ENCODE peak calls at places on chromosome 7, in seven cellular contexts. One of them, this sample, is unnamed.

GRCh38 chr7:156895024-156895780 is 2.2 kb upstream of the LMBR1 start:
- DNase-seq in H9: no peak
- DNase-seq in trophoblast cell: no peak
- DNase-seq in neuronal stem cell: no peak
- DNase-seq in mesenchymal stem cell: no peak
- DNase-seq in IMR-90: no peak
- DNase-seq in H1: no peak
- DNase-seq in this sample: no peak

GRCh38 chr7:33979807-33980355 is 74.5 kb downstream of the BMPER start:
- DNase-seq in H9: no peak
- DNase-seq in trophoblast cell: peak; percentile 98
- DNase-seq in H1: no peak
- DNase-seq in neuronal stem cell: no peak
- DNase-seq in mesenchymal stem cell: peak; percentile 90
- DNase-seq in IMR-90: peak; percentile 99
- DNase-seq in this sample: peak; percentile 90

GRCh38 chr7:44309271-44310091 is 15.9 kb downstream of the CAMK2B start:
- DNase-seq in neuronal stem cell: peak; percentile 47
- DNase-seq in H1: no peak
- DNase-seq in H9: peak; percentile 71
- DNase-seq in IMR-90: peak; percentile 32
- DNase-seq in trophoblast cell: peak; percentile 53
- DNase-seq in mesenchymal stem cell: peak; percentile 59
- DNase-seq in this sample: peak; percentile 57

GRCh38 chr7:108592633-108593277 is 23.1 kb downstream of the DNAJB9 start:
- DNase-seq in H9: no peak
- DNase-seq in neuronal stem cell: no peak
- DNase-seq in IMR-90: no peak
- DNase-seq in H1: no peak
- DNase-seq in trophoblast cell: peak; percentile 9
- DNase-seq in mesenchymal stem cell: no peak
- DNase-seq in this sample: no peak

GRCh38 chr7:46855851-46856250 is 726.1 kb downstream of the TNS3 start:
- DNase-seq in mesenchymal stem cell: no peak
- DNase-seq in neuronal stem cell: no peak
- DNase-seq in IMR-90: no peak
- DNase-seq in H9: no peak
- DNase-seq in H1: no peak
- DNase-seq in trophoblast cell: peak; percentile 86
- DNase-seq in this sample: no peak

GRCh38 chr7:79452495-79453265 is 787 bp downstream of the MAGI2 start:
- DNase-seq in H1: no peak
- DNase-seq in mesenchymal stem cell: peak; percentile 60
- DNase-seq in H9: peak; percentile 36
- DNase-seq in trophoblast cell: peak; percentile 17
- DNase-seq in IMR-90: peak; percentile 26
- DNase-seq in neuronal stem cell: peak; percentile 35
- DNase-seq in this sample: peak; percentile 37

GRCh38 chr7:130995252-130996081 is 261.5 kb upstream of the KLF14 start:
- DNase-seq in IMR-90: no peak
- DNase-seq in H9: no peak
- DNase-seq in H1: no peak
- DNase-seq in mesenchymal stem cell: no peak
- DNase-seq in neuronal stem cell: no peak
- DNase-seq in trophoblast cell: no peak
- DNase-seq in this sample: no peak

GRCh38 chr7:23530355-23530754 is 1.4 kb downstream of the TRA2A start:
- DNase-seq in neuronal stem cell: no peak
- DNase-seq in trophoblast cell: peak; percentile 46
- DNase-seq in IMR-90: peak; percentile 31
- DNase-seq in H1: no peak
- DNase-seq in H9: no peak
- DNase-seq in mesenchymal stem cell: peak; percentile 66
- DNase-seq in this sample: peak; percentile 83

GRCh38 chr7:98217623-98218582 is 6.7 kb downstream of the BHLHA15 start:
- DNase-seq in IMR-90: no peak
- DNase-seq in H9: no peak
- DNase-seq in H1: no peak
- DNase-seq in mesenchymal stem cell: no peak
- DNase-seq in neuronal stem cell: no peak
- DNase-seq in trophoblast cell: no peak
- DNase-seq in this sample: no peak

GRCh38 chr7:50149364-50149763 is 56.3 kb upstream of the ZPBP start:
- DNase-seq in H1: no peak
- DNase-seq in H9: no peak
- DNase-seq in neuronal stem cell: no peak
- DNase-seq in IMR-90: no peak
- DNase-seq in mesenchymal stem cell: no peak
- DNase-seq in trophoblast cell: no peak
- DNase-seq in this sample: no peak

GRCh38 chr7:47942132-47942531 is 6.1 kb downstream of the PKD1L1 start:
- DNase-seq in H1: no peak
- DNase-seq in trophoblast cell: peak; percentile 15
- DNase-seq in mesenchymal stem cell: peak; percentile 20
- DNase-seq in H9: no peak
- DNase-seq in neuronal stem cell: no peak
- DNase-seq in IMR-90: no peak
- DNase-seq in this sample: no peak

GRCh38 chr7:148700693-148701092 is 2.0 kb downstream of the CUL1 start:
- DNase-seq in H1: no peak
- DNase-seq in neuronal stem cell: no peak
- DNase-seq in trophoblast cell: peak; percentile 31
- DNase-seq in mesenchymal stem cell: peak; percentile 68
- DNase-seq in IMR-90: peak; percentile 50
- DNase-seq in H9: no peak
- DNase-seq in this sample: peak; percentile 39

GRCh38 chr7:41005381-41005901 is 697.4 kb downstream of the INHBA start:
- DNase-seq in IMR-90: peak; percentile 92
- DNase-seq in mesenchymal stem cell: peak; percentile 92
- DNase-seq in H1: no peak
- DNase-seq in trophoblast cell: peak; percentile 37
- DNase-seq in H9: no peak
- DNase-seq in neuronal stem cell: no peak
- DNase-seq in this sample: no peak

GRCh38 chr7:74525881-74526280 is 72.2 kb downstream of the GTF2IRD1 start:
- DNase-seq in H9: peak; percentile 94
- DNase-seq in H1: peak; percentile 27
- DNase-seq in IMR-90: no peak
- DNase-seq in trophoblast cell: peak; percentile 51
- DNase-seq in mesenchymal stem cell: no peak
- DNase-seq in neuronal stem cell: no peak
- DNase-seq in this sample: peak; percentile 69

GRCh38 chr7:142760071-142760642 is 10.6 kb upstream of the PRSS2 start:
- DNase-seq in trophoblast cell: no peak
- DNase-seq in neuronal stem cell: no peak
- DNase-seq in mesenchymal stem cell: no peak
- DNase-seq in H9: no peak
- DNase-seq in H1: no peak
- DNase-seq in IMR-90: no peak
- DNase-seq in this sample: peak; percentile 78

GRCh38 chr7:24137338-24137737 is 146.7 kb upstream of the NPY start:
- DNase-seq in trophoblast cell: no peak
- DNase-seq in mesenchymal stem cell: no peak
- DNase-seq in IMR-90: no peak
- DNase-seq in neuronal stem cell: no peak
- DNase-seq in H1: no peak
- DNase-seq in H9: no peak
- DNase-seq in this sample: no peak

GRCh38 chr7:131546126-131546525 is 10.3 kb downstream of the PODXL start:
- DNase-seq in H9: no peak
- DNase-seq in trophoblast cell: peak; percentile 36
- DNase-seq in neuronal stem cell: no peak
- DNase-seq in IMR-90: no peak
- DNase-seq in H1: no peak
- DNase-seq in mesenchymal stem cell: no peak
- DNase-seq in this sample: no peak

GRCh38 chr7:38574121-38574520 is 57.1 kb downstream of the AMPH start:
- DNase-seq in mesenchymal stem cell: no peak
- DNase-seq in H1: no peak
- DNase-seq in H9: no peak
- DNase-seq in trophoblast cell: no peak
- DNase-seq in neuronal stem cell: no peak
- DNase-seq in IMR-90: peak; percentile 31
- DNase-seq in this sample: peak; percentile 4

GRCh38 chr7:105802611-105803520 is 73.5 kb downstream of the ATXN7L1 start:
- DNase-seq in H9: no peak
- DNase-seq in H1: no peak
- DNase-seq in mesenchymal stem cell: peak; percentile 65
- DNase-seq in IMR-90: peak; percentile 49
- DNase-seq in trophoblast cell: no peak
- DNase-seq in neuronal stem cell: no peak
- DNase-seq in this sample: no peak

GRCh38 chr7:2399848-2400587 is 3.4 kb upstream of the CHST12 start:
- DNase-seq in IMR-90: peak; percentile 95
- DNase-seq in H9: no peak
- DNase-seq in H1: no peak
- DNase-seq in trophoblast cell: peak; percentile 33
- DNase-seq in neuronal stem cell: no peak
- DNase-seq in mesenchymal stem cell: peak; percentile 93
- DNase-seq in this sample: peak; percentile 62

GRCh38 chr7:50665403-50666123 is 100.4 kb upstream of the DDC start:
- DNase-seq in H1: no peak
- DNase-seq in mesenchymal stem cell: peak; percentile 54
- DNase-seq in trophoblast cell: no peak
- DNase-seq in H9: no peak
- DNase-seq in neuronal stem cell: no peak
- DNase-seq in IMR-90: peak; percentile 10
- DNase-seq in this sample: no peak

GRCh38 chr7:36264123-36264916 is 111.3 kb downstream of the EEPD1 start:
- DNase-seq in mesenchymal stem cell: no peak
- DNase-seq in neuronal stem cell: no peak
- DNase-seq in H9: no peak
- DNase-seq in trophoblast cell: peak; percentile 34
- DNase-seq in H1: no peak
- DNase-seq in IMR-90: peak; percentile 28
- DNase-seq in this sample: no peak

GRCh38 chr7:157525501-157525915 is 188.7 kb downstream of the DNAJB6 start:
- DNase-seq in neuronal stem cell: no peak
- DNase-seq in IMR-90: no peak
- DNase-seq in mesenchymal stem cell: no peak
- DNase-seq in H9: no peak
- DNase-seq in H1: no peak
- DNase-seq in trophoblast cell: peak; percentile 49
- DNase-seq in this sample: peak; percentile 17

DNA sequence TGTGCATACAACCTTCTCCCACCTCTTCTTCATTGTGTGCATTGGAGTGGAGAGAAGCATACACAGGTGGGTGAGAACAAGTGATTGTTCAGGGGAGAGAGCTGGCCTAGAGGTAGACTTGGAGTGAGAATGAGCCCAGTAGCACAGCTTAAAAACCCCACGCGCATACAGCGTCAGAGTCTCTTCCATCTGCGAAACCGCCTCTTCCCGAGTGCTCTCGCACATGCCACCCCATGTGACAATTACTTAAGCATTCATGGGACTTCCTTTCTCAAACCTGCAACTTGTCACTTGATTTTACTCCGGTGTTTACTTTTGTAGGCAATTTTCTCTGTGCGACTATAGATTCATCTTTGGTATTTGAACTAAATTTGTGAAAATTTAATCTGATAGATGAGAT is 176.8 kb upstream of the AGK start:
- DNase-seq in trophoblast cell: no peak
- DNase-seq in neuronal stem cell: no peak
- DNase-seq in IMR-90: no peak
- DNase-seq in mesenchymal stem cell: no peak
- DNase-seq in H1: no peak
- DNase-seq in H9: no peak
- DNase-seq in this sample: no peak
- H3K4ac ChIP-seq in trophoblast cell: no peak overlapping the region
- H3K4ac ChIP-seq in neuronal stem cell: no peak overlapping the region
- H3K4ac ChIP-seq in IMR-90: no peak overlapping the region
- H3K4ac ChIP-seq in mesenchymal stem cell: no peak overlapping the region
- H3K4ac ChIP-seq in H1: no peak overlapping the region
- H3K4ac ChIP-seq in H9: no peak overlapping the region
- H3K4ac ChIP-seq in this sample: no peak overlapping the region

GRCh38 chr7:92766461-92767003 is 69.8 kb downstream of the CDK6 start:
- DNase-seq in H9: no peak
- DNase-seq in trophoblast cell: peak; percentile 59
- DNase-seq in mesenchymal stem cell: peak; percentile 77
- DNase-seq in IMR-90: peak; percentile 57
- DNase-seq in H1: no peak
- DNase-seq in neuronal stem cell: no peak
- DNase-seq in this sample: no peak
- H3K27ac ChIP-seq in H9: no peak overlapping the region
- H3K27ac ChIP-seq in trophoblast cell: no peak overlapping the region
- H3K27ac ChIP-seq in mesenchymal stem cell: peak overlapping the region; percentile 85
- H3K27ac ChIP-seq in IMR-90: peak overlapping the region; percentile 82
- H3K27ac ChIP-seq in H1: no peak overlapping the region
- H3K27ac ChIP-seq in neuronal stem cell: no peak overlapping the region
- H3K27ac ChIP-seq in this sample: no peak overlapping the region

GRCh38 chr7:99764478-99764877 is 19.5 kb downstream of the CYP3A4 start:
- DNase-seq in IMR-90: no peak
- DNase-seq in mesenchymal stem cell: no peak
- DNase-seq in H1: no peak
- DNase-seq in neuronal stem cell: no peak
- DNase-seq in H9: no peak
- DNase-seq in trophoblast cell: no peak
- DNase-seq in this sample: no peak

GRCh38 chr7:99766484-99767099 is 17.4 kb downstream of the CYP3A4 start:
- DNase-seq in neuronal stem cell: no peak
- DNase-seq in H1: no peak
- DNase-seq in trophoblast cell: no peak
- DNase-seq in mesenchymal stem cell: no peak
- DNase-seq in IMR-90: no peak
- DNase-seq in H9: no peak
- DNase-seq in this sample: no peak

GRCh38 chr7:99767662-99768061 is 16.3 kb downstream of the CYP3A4 start:
- DNase-seq in H1: no peak
- DNase-seq in H9: no peak
- DNase-seq in IMR-90: no peak
- DNase-seq in neuronal stem cell: no peak
- DNase-seq in mesenchymal stem cell: no peak
- DNase-seq in trophoblast cell: no peak
- DNase-seq in this sample: no peak

GRCh38 chr7:99768471-99768870 is 15.5 kb downstream of the CYP3A4 start:
- DNase-seq in trophoblast cell: no peak
- DNase-seq in H9: no peak
- DNase-seq in IMR-90: no peak
- DNase-seq in H1: no peak
- DNase-seq in mesenchymal stem cell: no peak
- DNase-seq in neuronal stem cell: no peak
- DNase-seq in this sample: no peak

GRCh38 chr7:99762680-99763327 is 21.2 kb downstream of the CYP3A4 start:
- DNase-seq in mesenchymal stem cell: no peak
- DNase-seq in IMR-90: peak; percentile 70
- DNase-seq in H1: no peak
- DNase-seq in trophoblast cell: no peak
- DNase-seq in neuronal stem cell: no peak
- DNase-seq in H9: no peak
- DNase-seq in this sample: no peak
- H3K4ac ChIP-seq in mesenchymal stem cell: no peak overlapping the region
- H3K4ac ChIP-seq in IMR-90: no peak overlapping the region
- H3K4ac ChIP-seq in H1: no peak overlapping the region
- H3K4ac ChIP-seq in trophoblast cell: no peak overlapping the region
- H3K4ac ChIP-seq in neuronal stem cell: no peak overlapping the region
- H3K4ac ChIP-seq in H9: no peak overlapping the region
- H3K4ac ChIP-seq in this sample: no peak overlapping the region

DNA sequence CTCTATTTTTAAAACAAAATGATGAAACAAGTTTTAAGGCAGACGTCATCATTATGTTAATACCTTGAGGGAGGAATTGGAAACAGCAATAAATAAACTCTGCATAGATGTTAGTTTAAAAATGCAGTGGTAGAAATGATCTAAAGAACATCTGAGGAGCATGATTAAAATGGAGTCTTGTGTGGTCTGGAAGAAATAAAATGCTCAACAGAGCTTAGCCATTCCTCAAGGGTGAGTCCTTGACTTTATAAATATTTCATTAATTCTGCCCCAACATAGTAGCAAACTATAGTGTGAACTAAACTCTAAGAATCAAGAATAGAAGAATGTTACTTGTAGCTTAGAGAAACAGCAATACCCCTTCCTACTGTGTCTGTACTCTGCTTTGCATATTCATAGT is 206.5 kb upstream of the FERD3L start:
- DNase-seq in H1: no peak
- DNase-seq in trophoblast cell: no peak
- DNase-seq in H9: no peak
- DNase-seq in neuronal stem cell: no peak
- DNase-seq in IMR-90: peak; percentile 4
- DNase-seq in mesenchymal stem cell: no peak
- DNase-seq in this sample: no peak
- H3K27ac ChIP-seq in H1: no peak overlapping the region
- H3K27ac ChIP-seq in trophoblast cell: no peak overlapping the region
- H3K27ac ChIP-seq in H9: no peak overlapping the region
- H3K27ac ChIP-seq in neuronal stem cell: no peak overlapping the region
- H3K27ac ChIP-seq in IMR-90: no peak overlapping the region
- H3K27ac ChIP-seq in mesenchymal stem cell: no peak overlapping the region
- H3K27ac ChIP-seq in this sample: no peak overlapping the region

This sample was measured in mesendoderm.